ENCODE peak calls at places on chromosome 4, in five cellular contexts. One of them, this sample, is unnamed.
A peak's percentile ranks its signal among the peaks of the same experiment; 100 is the strongest.

GRCh38 chr4:1105662-1106061 is 7.7 kb downstream of the RNF212 start:
- DNase-seq in stomach: no peak
- DNase-seq in A549: no peak
- DNase-seq in ovary: no peak
- DNase-seq in upper lobe of left lung: no peak
- DNase-seq in this sample: no peak

GRCh38 chr4:56908206-56909082 is 744 bp downstream of the REST start:
- DNase-seq in A549: peak; percentile 46
- DNase-seq in ovary: peak; percentile 73
- DNase-seq in upper lobe of left lung: peak; percentile 73
- DNase-seq in stomach: peak; percentile 70
- DNase-seq in this sample: peak; percentile 95

GRCh38 chr4:123785515-123785914 is 388.9 kb downstream of the SPRY1 start:
- DNase-seq in upper lobe of left lung: peak; percentile 21
- DNase-seq in ovary: peak; percentile 36
- DNase-seq in stomach: peak; percentile 27
- DNase-seq in A549: no peak
- DNase-seq in this sample: no peak

GRCh38 chr4:29571322-29571721 is 1148.8 kb upstream of the PCDH7 start:
- DNase-seq in A549: no peak
- DNase-seq in upper lobe of left lung: no peak
- DNase-seq in ovary: no peak
- DNase-seq in stomach: no peak
- DNase-seq in this sample: no peak

GRCh38 chr4:126395661-126396060 is 1080.9 kb downstream of the FAT4 start:
- DNase-seq in upper lobe of left lung: no peak
- DNase-seq in stomach: no peak
- DNase-seq in ovary: no peak
- DNase-seq in A549: no peak
- DNase-seq in this sample: no peak

GRCh38 chr4:117376700-117377099 is 291.3 kb upstream of the TRAM1L1 start:
- DNase-seq in ovary: no peak
- DNase-seq in A549: no peak
- DNase-seq in upper lobe of left lung: no peak
- DNase-seq in stomach: no peak
- DNase-seq in this sample: no peak

GRCh38 chr4:185774815-185775684 is 36.9 kb downstream of the SORBS2 start:
- DNase-seq in upper lobe of left lung: peak; percentile 41
- DNase-seq in stomach: peak; percentile 42
- DNase-seq in ovary: no peak
- DNase-seq in A549: no peak
- DNase-seq in this sample: no peak

GRCh38 chr4:35250771-35251170 is 993.5 kb downstream of the ARAP2 start:
- DNase-seq in A549: no peak
- DNase-seq in stomach: no peak
- DNase-seq in upper lobe of left lung: no peak
- DNase-seq in ovary: no peak
- DNase-seq in this sample: no peak

GRCh38 chr4:75505630-75506029 is 8.6 kb downstream of the RCHY1 start:
- DNase-seq in stomach: no peak
- DNase-seq in ovary: no peak
- DNase-seq in A549: no peak
- DNase-seq in upper lobe of left lung: no peak
- DNase-seq in this sample: no peak

GRCh38 chr4:168486961-168487820 is 6.9 kb upstream of the DDX60L start:
- DNase-seq in A549: peak; percentile 58
- DNase-seq in stomach: no peak
- DNase-seq in upper lobe of left lung: no peak
- DNase-seq in ovary: no peak
- DNase-seq in this sample: no peak

GRCh38 chr4:134585972-134586371 is 384.4 kb upstream of the PABPC4L start:
- DNase-seq in A549: no peak
- DNase-seq in ovary: no peak
- DNase-seq in upper lobe of left lung: no peak
- DNase-seq in stomach: no peak
- DNase-seq in this sample: no peak

GRCh38 chr4:70746179-70746839 is 24.5 kb downstream of the RUFY3 start:
- DNase-seq in upper lobe of left lung: peak; percentile 76
- DNase-seq in stomach: no peak
- DNase-seq in ovary: no peak
- DNase-seq in A549: no peak
- DNase-seq in this sample: no peak

GRCh38 chr4:95402299-95402698 is 146.5 kb downstream of the UNC5C start:
- DNase-seq in ovary: no peak
- DNase-seq in A549: no peak
- DNase-seq in stomach: no peak
- DNase-seq in upper lobe of left lung: no peak
- DNase-seq in this sample: no peak

GRCh38 chr4:78669453-78669852 is 106.7 kb upstream of the BMP2K start:
- DNase-seq in upper lobe of left lung: no peak
- DNase-seq in ovary: no peak
- DNase-seq in A549: peak; percentile 17
- DNase-seq in stomach: no peak
- DNase-seq in this sample: no peak

GRCh38 chr4:2794707-2795557 is 2.0 kb downstream of the SH3BP2 start:
- DNase-seq in ovary: peak; percentile 24
- DNase-seq in A549: no peak
- DNase-seq in stomach: peak; percentile 53
- DNase-seq in upper lobe of left lung: peak; percentile 88
- DNase-seq in this sample: peak; percentile 92

GRCh38 chr4:109127866-109128265 is 174.6 kb downstream of the COL25A1 start:
- DNase-seq in ovary: no peak
- DNase-seq in stomach: no peak
- DNase-seq in A549: no peak
- DNase-seq in upper lobe of left lung: no peak
- DNase-seq in this sample: no peak
- TF ChIP-seq POLR2A in ovary: no peak
- TF ChIP-seq POLR2A in stomach: no peak
- TF ChIP-seq POLR2A in A549: no peak
- TF ChIP-seq POLR2A in upper lobe of left lung: no peak
- TF ChIP-seq POLR2A in this sample: no peak

GRCh38 chr4:16079046-16079445 is 4.8 kb downstream of the PROM1 start:
- DNase-seq in ovary: no peak
- DNase-seq in A549: no peak
- DNase-seq in upper lobe of left lung: no peak
- DNase-seq in stomach: no peak
- DNase-seq in this sample: no peak

GRCh38 chr4:16083217-16084191 is at the start of gene PROM1:
- DNase-seq in A549: no peak
- DNase-seq in stomach: peak; percentile 44
- DNase-seq in upper lobe of left lung: no peak
- DNase-seq in ovary: no peak
- DNase-seq in this sample: peak; percentile 73

GRCh38 chr4:16082038-16082423 is 1.8 kb downstream of the PROM1 start:
- DNase-seq in stomach: no peak
- DNase-seq in upper lobe of left lung: no peak
- DNase-seq in ovary: no peak
- DNase-seq in A549: no peak
- DNase-seq in this sample: no peak

GRCh38 chr4:16085822-16086221 is 2.0 kb upstream of the PROM1 start:
- DNase-seq in A549: no peak
- DNase-seq in stomach: no peak
- DNase-seq in ovary: no peak
- DNase-seq in upper lobe of left lung: no peak
- DNase-seq in this sample: no peak

DNA sequence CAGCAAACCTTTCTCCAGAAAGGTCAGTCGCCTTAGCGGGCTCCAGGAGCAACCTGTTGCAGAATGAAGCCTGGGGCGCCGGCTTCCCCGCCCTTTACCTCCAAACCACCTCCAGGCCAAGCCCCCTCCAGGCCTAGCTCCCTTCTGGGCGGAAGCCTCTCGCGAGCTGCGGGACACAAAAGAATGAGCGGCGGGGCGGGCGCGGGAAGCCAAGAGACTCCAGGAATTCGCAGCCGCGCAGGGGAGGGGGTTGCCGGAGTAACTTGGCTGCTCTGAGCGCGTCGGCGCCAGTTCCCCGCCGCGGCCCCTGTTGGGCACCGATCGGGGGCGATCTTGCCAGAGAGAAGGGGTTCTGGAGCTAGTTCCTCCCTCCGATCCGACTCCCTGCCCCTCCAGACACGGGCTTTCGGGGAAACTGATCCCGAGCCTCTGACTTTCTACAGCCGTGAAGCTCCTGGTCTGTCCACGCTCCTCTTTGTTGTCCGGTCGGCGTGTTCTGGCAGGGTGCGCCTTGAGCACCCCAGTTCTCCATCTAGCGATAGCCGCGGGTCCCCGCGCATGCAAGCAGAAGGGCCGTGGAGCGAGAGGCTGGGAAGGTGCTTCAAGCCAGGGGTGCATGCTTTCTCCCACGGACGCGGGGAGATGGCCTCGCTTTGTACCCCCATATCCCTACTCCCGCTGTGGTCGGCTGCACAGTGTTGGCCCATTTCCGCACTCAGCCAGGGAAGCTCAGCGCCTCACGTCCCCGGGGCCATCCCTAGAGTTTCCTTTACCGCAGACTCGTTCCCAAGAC is 1.2 kb downstream of the PROM1 start:
- DNase-seq in stomach: no peak
- DNase-seq in upper lobe of left lung: no peak
- DNase-seq in A549: peak; percentile 20
- DNase-seq in ovary: no peak
- DNase-seq in this sample: peak; percentile 79
- TF ChIP-seq POLR2A in stomach: no peak
- TF ChIP-seq POLR2A in upper lobe of left lung: no peak
- TF ChIP-seq POLR2A in A549: no peak
- TF ChIP-seq POLR2A in ovary: no peak
- TF ChIP-seq POLR2A in this sample: no peak

GRCh38 chr4:38765391-38765790 is 17.4 kb downstream of the TLR10 start:
- DNase-seq in A549: no peak
- DNase-seq in stomach: no peak
- DNase-seq in ovary: no peak
- DNase-seq in upper lobe of left lung: no peak
- DNase-seq in this sample: no peak

GRCh38 chr4:38759790-38760122 is 23.0 kb downstream of the TLR10 start:
- DNase-seq in ovary: no peak
- DNase-seq in A549: no peak
- DNase-seq in stomach: no peak
- DNase-seq in upper lobe of left lung: no peak
- DNase-seq in this sample: no peak

GRCh38 chr4:38760915-38761314 is 21.9 kb downstream of the TLR10 start:
- DNase-seq in upper lobe of left lung: no peak
- DNase-seq in stomach: no peak
- DNase-seq in ovary: no peak
- DNase-seq in A549: no peak
- DNase-seq in this sample: no peak

GRCh38 chr4:38764292-38764691 is 18.5 kb downstream of the TLR10 start:
- DNase-seq in stomach: no peak
- DNase-seq in ovary: no peak
- DNase-seq in upper lobe of left lung: no peak
- DNase-seq in A549: no peak
- DNase-seq in this sample: no peak

DNA sequence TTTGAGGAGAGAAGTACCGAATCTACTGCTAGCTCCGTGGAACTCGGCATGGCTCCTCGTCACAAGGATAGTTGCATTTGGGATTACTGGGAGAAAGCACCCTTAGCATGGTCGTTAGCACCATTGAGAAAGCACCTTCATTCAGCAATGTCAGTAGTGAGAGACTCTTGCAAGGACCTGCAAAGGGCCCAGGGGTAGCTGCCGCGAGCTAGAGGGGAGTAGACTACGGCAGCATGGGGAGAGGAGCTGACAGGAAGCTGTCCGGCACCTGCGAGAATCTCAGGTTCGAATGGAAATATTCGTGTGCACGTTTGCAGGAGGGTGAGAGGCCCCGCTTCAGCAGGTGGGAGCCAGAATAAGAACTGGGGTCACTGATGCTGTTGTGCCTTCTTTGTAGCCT is 20.2 kb downstream of the TLR10 start:
- DNase-seq in ovary: no peak
- DNase-seq in upper lobe of left lung: no peak
- DNase-seq in stomach: no peak
- DNase-seq in A549: no peak
- DNase-seq in this sample: peak; percentile 79
- TF ChIP-seq POLR2A in ovary: no peak
- TF ChIP-seq POLR2A in upper lobe of left lung: no peak
- TF ChIP-seq POLR2A in stomach: no peak
- TF ChIP-seq POLR2A in A549: no peak
- TF ChIP-seq POLR2A in this sample: no peak

GRCh38 chr4:158728256-158728655 is 5.1 kb upstream of the PPID start:
- DNase-seq in upper lobe of left lung: no peak
- DNase-seq in ovary: no peak
- DNase-seq in A549: no peak
- DNase-seq in stomach: no peak
- DNase-seq in this sample: no peak

GRCh38 chr4:158724647-158725046 is 1.5 kb upstream of the PPID start:
- DNase-seq in upper lobe of left lung: no peak
- DNase-seq in ovary: no peak
- DNase-seq in stomach: no peak
- DNase-seq in A549: no peak
- DNase-seq in this sample: no peak

GRCh38 chr4:158722291-158722916 is 792 bp downstream of the PPID start:
- DNase-seq in ovary: no peak
- DNase-seq in upper lobe of left lung: no peak
- DNase-seq in A549: peak; percentile 10
- DNase-seq in stomach: no peak
- DNase-seq in this sample: no peak

GRCh38 chr4:158721680-158722079 is 1.5 kb downstream of the PPID start:
- DNase-seq in A549: no peak
- DNase-seq in stomach: no peak
- DNase-seq in ovary: no peak
- DNase-seq in upper lobe of left lung: no peak
- DNase-seq in this sample: no peak

GRCh38 chr4:158722917-158723793 is at the start of gene PPID:
- DNase-seq in stomach: peak; percentile 86
- DNase-seq in ovary: peak; percentile 78
- DNase-seq in upper lobe of left lung: peak; percentile 87
- DNase-seq in A549: peak; percentile 67
- DNase-seq in this sample: peak; percentile 96
- TF ChIP-seq POLR2A in stomach: no peak
- TF ChIP-seq POLR2A in ovary: peak; percentile 57
- TF ChIP-seq POLR2A in upper lobe of left lung: peak; percentile 82
- TF ChIP-seq POLR2A in A549: peak; percentile 77
- TF ChIP-seq POLR2A in this sample: no peak

DNA sequence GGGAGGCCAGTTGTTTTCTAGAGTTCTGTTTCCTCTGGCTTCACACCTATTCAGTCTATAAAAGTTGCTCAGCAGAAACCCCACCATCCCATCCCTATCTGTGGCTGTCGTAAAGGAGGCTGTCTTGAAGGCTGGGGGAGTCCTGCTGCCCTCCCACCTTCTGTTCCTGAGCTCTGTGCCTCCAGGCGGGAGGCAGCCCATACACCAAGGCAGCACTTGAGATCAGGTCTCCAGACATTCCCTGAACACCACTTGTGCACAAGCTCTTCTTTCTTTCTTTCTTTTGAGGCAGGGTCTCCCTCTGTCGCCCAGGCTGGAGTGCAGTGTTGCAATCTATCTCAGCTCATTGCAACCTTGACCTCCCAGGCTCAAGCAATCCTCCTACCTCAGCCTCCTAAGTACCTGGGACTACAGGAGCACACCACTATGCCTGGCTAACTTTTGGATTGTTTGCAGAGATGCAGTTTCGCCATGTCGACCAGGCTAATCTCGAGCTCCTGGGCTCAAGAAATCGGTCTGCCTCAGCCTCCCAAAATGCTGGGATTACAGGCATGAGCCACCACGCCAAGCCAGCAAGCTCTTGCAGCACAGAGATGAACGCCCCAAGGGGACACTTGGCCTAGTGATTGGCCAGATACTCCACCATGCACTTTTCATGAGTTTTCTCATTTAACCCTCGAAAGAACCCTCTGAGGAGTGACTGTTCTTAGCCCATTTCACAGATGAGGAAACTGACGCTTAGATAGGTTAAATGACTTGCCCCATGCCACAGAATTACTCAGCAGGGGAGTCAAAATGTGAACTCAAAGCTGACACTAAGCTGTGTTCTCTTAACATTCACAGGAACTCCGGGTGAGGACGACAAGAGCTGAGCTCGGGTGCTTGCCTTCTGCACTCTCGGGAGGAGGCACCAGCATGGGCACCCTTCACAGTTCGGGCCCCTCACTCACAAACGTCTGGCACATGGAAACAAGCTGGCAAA is 55.8 kb upstream of the ENPP6 start:
- DNase-seq in upper lobe of left lung: no peak
- DNase-seq in A549: no peak
- DNase-seq in stomach: no peak
- DNase-seq in ovary: no peak
- DNase-seq in this sample: no peak
- TF ChIP-seq POLR2A in upper lobe of left lung: no peak
- TF ChIP-seq POLR2A in A549: no peak
- TF ChIP-seq POLR2A in stomach: no peak
- TF ChIP-seq POLR2A in ovary: no peak
- TF ChIP-seq POLR2A in this sample: no peak